ENCODE peak calls at places on chromosomes 1 and 21, in five cellular contexts. F is breast epithelium, A is HCT116, Q is IMR-90, R is A549. N is an unnamed sample.

GRCh38 chr1:75615664-75616435 is 4.9 kb upstream of the SLC44A5 start:
- DNase-seq in R (no peak), F (no peak), Q (peak; percentile 21), A (no peak), N (peak; percentile 46)

GRCh38 chr1:116504308-116505156 is 66.3 kb downstream of the CD58 start:
- DNase-seq in Q (peak; percentile 62), A (no peak), F (peak; percentile 62), R (peak; percentile 48), N (peak; percentile 59)

GRCh38 chr21:45041351-45041805 is 33.0 kb upstream of the ADARB1 start:
- DNase-seq in R (no peak), A (no peak), Q (peak; percentile 78), F (peak; percentile 79), N (no peak)

GRCh38 chr21:31630062-31630711 is 29.3 kb upstream of the SOD1 start:
- DNase-seq in Q (peak; percentile 93), R (peak; percentile 79), F (peak; percentile 66), A (peak; percentile 75), N (no peak)

GRCh38 chr1:67723620-67724019 is 38.6 kb downstream of the GADD45A start:
- DNase-seq in F (no peak), R (no peak), A (no peak), Q (peak; percentile 73), N (no peak)

GRCh38 chr1:82161651-82162238 is 361.0 kb downstream of the ADGRL2 start:
- DNase-seq in F (no peak), R (no peak), A (no peak), Q (no peak), N (no peak)

GRCh38 chr1:113042336-113043143 is 30.5 kb upstream of the LRIG2 start:
- DNase-seq in F (peak; percentile 51), A (peak; percentile 36), R (peak; percentile 57), Q (peak; percentile 78), N (peak; percentile 39)

GRCh38 chr1:33322870-33323585 is 2.1 kb upstream of the A3GALT2 start:
- DNase-seq in Q (no peak), R (no peak), A (no peak), F (no peak), N (no peak)

GRCh38 chr1:41887365-41887764 is 31.4 kb downstream of the HIVEP3 start:
- DNase-seq in R (no peak), Q (no peak), F (no peak), A (no peak), N (no peak)

DNA sequence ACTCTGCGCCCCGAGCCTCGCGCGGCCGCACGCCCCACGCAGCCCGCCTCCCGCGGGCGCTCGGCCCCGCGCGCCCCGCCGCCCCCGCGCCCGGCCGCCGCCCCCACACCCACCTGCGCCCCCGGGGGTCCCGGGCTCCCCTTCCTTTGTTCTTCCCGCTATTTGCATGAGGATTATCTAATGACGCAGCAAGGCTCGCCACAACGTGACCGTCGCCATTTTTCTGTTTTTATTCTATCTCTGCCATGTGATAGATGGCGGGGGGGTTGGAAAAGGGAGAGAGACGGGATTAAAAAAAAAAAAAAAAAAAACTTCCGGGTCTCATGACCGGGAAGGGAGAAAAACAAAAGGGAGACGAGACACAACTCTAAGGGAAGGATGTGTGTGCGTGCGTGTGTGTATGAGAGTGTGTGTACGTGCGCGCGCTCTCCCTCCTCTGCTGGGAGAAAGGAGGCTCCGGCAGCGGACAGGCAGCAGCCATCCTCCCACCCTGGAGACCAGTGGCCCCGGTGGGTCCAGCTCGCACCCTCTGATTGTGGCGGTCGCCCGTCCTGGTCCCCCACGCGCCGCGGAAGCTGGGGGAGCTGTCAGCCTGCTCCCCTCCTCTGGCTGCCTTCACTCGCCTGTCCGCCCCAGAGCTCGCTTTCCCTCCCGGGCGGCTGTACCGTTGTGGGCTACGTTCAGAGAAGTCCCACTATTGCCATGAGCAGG is 80.4 kb upstream of the AK4 start:
- DNase-seq in R (peak; percentile 69), Q (peak; percentile 56), A (peak; percentile 46), F (peak; percentile 73), N (peak; percentile 30)
- TF ChIP-seq POLR2A in R (no peak), Q (no peak), A (no peak), F (peak; percentile 97), N (no peak)

GRCh38 chr1:28259252-28259934 is at the start of gene SESN2:
- DNase-seq in A (peak; percentile 96), R (peak; percentile 94), Q (peak; percentile 99), F (peak; percentile 99), N (peak; percentile 97)
- TF ChIP-seq POLR2A in A (peak; percentile 86), R (peak; percentile 68), Q (peak; percentile 100), F (peak; percentile 94), N (peak; percentile 93)

GRCh38 chr1:53073899-53074311 is 11.9 kb downstream of the PODN start:
- DNase-seq in R (no peak), F (no peak), Q (no peak), A (no peak), N (no peak)
- TF ChIP-seq POLR2A in R (no peak), F (no peak), Q (no peak), A (no peak), N (no peak)

GRCh38 chr1:160520999-160521398 is 2.1 kb downstream of the SLAMF6 start:
- DNase-seq in R (no peak), Q (no peak), A (no peak), F (no peak), N (no peak)

GRCh38 chr1:160521554-160521953 is 1.5 kb downstream of the SLAMF6 start:
- DNase-seq in F (no peak), R (no peak), A (no peak), Q (no peak), N (no peak)

GRCh38 chr1:160522136-160522535 is 919 bp downstream of the SLAMF6 start:
- DNase-seq in A (no peak), F (no peak), Q (no peak), R (no peak), N (no peak)

GRCh38 chr1:160520582-160520981 is 2.5 kb downstream of the SLAMF6 start:
- DNase-seq in A (no peak), Q (no peak), R (peak; percentile 21), F (no peak), N (no peak)

GRCh38 chr1:160522622-160523345 is at the start of gene SLAMF6:
- DNase-seq in A (no peak), R (no peak), F (no peak), Q (no peak), N (no peak)
- TF ChIP-seq POLR2A in A (no peak), R (no peak), F (no peak), Q (no peak), N (peak; percentile 91)

DNA sequence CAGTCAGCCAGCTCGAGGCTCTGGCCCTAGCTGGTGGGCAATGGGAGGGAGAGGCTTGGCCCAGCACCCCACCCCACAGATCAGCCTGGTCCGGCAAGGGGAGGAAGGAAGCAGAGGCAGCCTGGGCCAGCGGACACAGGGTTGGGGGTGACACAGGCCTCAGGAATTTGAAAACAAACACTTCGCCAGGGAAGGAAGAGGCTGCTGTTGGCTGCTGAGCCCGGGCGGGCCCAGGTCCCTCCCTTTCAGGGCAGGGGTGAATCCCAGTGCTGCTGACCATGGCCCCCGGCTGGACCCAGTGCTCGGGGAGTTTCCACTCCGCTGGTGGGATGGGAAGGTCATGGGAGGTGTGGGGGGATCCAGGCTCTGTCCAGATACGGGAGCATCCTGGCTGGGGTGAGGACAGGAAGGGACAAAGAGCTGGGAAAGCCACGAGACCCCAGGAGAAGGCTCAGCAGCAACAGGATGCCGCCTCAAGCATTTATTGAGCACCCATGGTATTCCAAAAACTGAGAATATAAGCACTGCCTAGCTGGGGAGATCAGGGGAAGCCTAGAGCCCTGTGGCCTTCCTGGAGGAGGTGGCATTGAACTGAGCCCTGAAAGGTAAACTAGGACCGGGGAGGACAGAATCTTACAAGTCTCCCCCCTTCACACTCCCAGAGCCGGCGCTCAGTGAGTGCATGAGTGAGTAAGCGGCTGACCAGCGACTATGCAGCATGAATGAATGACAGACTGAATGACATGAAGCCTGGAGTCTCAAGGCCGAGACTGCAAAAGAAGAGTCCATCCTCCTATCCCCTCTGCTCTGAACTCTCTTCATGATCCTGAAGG is 26.2 kb upstream of the EPHA2 start:
- DNase-seq in F (peak; percentile 92), R (peak; percentile 93), A (peak; percentile 77), Q (peak; percentile 89), N (no peak)
- TF ChIP-seq POLR2A in F (no peak), R (peak; percentile 26), A (no peak), Q (no peak), N (no peak)

DNA sequence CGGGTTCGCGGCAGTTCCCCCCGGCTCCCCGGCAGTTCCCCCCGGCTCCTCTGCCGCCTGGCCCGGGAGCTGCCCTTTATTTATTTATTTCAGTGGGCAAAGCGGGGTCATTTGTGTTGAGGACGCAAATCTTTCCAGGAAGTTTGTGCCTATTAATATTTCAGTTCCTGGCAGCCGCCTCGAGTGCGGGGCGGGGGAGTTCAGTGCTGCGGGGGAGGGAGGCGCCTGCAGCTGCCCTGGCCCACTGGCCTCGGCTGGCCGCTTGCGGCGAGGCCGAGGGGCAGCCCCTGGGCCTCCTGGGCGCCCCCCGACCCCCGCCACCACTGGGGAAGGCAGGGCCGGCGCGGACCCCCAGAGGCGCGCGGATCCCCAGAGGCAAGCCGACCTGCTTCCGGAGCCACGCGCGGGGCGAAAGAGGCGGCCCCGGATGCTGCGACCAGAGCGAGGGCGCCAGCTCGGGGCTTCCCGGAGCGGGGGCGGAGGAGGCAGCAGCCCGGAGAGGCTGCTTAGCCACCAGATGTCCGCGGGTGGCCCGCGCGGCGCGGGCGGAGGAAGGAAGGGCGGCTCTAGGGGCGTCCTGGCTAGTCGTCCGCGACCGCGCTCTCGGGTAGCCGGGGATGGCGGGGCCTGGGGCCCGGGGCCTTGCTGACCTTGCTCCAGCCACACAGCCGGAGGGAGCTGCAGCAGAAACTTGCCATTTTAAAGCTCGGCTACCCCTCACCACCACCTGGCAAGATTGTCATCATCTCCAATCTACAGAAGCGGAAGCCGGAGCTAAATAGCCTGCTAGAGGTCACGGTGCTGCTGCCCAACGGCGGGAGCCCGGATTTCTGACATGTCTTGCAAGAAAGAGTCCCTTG is 48.0 kb downstream of the H3-3A start:
- DNase-seq in F (peak; percentile 40), Q (peak; percentile 58), A (no peak), R (peak; percentile 68), N (peak; percentile 95)
- TF ChIP-seq POLR2A in F (peak; percentile 8), Q (no peak), A (no peak), R (no peak), N (peak; percentile 64)

GRCh38 chr1:23792151-23792945 is 1.4 kb downstream of the LYPLA2 start:
- DNase-seq in Q (no peak), R (no peak), F (no peak), A (no peak), N (no peak)

GRCh38 chr1:23788695-23789094 is 2.2 kb upstream of the LYPLA2 start:
- DNase-seq in R (no peak), Q (no peak), F (no peak), A (no peak), N (no peak)

GRCh38 chr1:23791434-23792047 is 596 bp downstream of the LYPLA2 start:
- DNase-seq in R (no peak), F (no peak), A (no peak), Q (no peak), N (peak; percentile 58)

GRCh38 chr1:23793018-23793781 is 2.3 kb downstream of the LYPLA2 start:
- DNase-seq in Q (no peak), A (no peak), F (no peak), R (peak; percentile 35), N (peak; percentile 56)

GRCh38 chr1:23790696-23791433 is at the start of gene LYPLA2:
- DNase-seq in Q (peak; percentile 86), A (peak; percentile 75), F (peak; percentile 91), R (peak; percentile 83), N (peak; percentile 92)
- TF ChIP-seq POLR2A in Q (peak; percentile 83), A (no peak), F (no peak), R (peak; percentile 28), N (peak; percentile 77)

N was measured in GM12891.